ENCODE peak calls at places on chromosomes 5 and 9, in four cellular contexts. D, F, X and O are unnamed samples.

GRCh38 chr5:156934450-156935211 is 28.4 kb downstream of the TIMD4 start:
- DNase-seq in D (no peak), F (peak), X (no peak), O (peak)

GRCh38 chr5:157309796-157310195 is 43.9 kb downstream of the CYFIP2 start:
- DNase-seq in D (no peak), F (no peak), X (no peak), O (no peak)

GRCh38 chr5:92371171-92371888 is 988.2 kb upstream of the ARRDC3 start:
- DNase-seq in D (no peak), F (no peak), X (no peak), O (no peak)

GRCh38 chr9:111633389-111633736 is 2.2 kb downstream of the DNAJC25 start:
- DNase-seq in D (no peak), F (no peak), X (no peak), O (no peak)

GRCh38 chr9:81634915-81635516 is 54.3 kb downstream of the TLE1 start:
- DNase-seq in D (no peak), F (peak), X (no peak), O (peak)

GRCh38 chr9:36665387-36665786 is 92.7 kb downstream of the MELK start:
- DNase-seq in D (no peak), F (no peak), X (no peak), O (no peak)

GRCh38 chr5:150203832-150204587 is 14.1 kb downstream of the SLC6A7 start:
- DNase-seq in D (no peak), F (no peak), X (no peak), O (no peak)

GRCh38 chr9:109383947-109384346 is 63.1 kb upstream of the EPB41L4B start:
- DNase-seq in D (no peak), F (no peak), X (no peak), O (no peak)

GRCh38 chr5:24750356-24750755 is 105.6 kb upstream of the CDH10 start:
- DNase-seq in D (no peak), F (no peak), X (no peak), O (no peak)

GRCh38 chr9:78306222-78307076 is 9.5 kb downstream of the PSAT1 start:
- DNase-seq in D (no peak), F (no peak), X (no peak), O (no peak)

GRCh38 chr5:173691931-173692330 is 75.5 kb upstream of the BOD1 start:
- DNase-seq in D (no peak), F (no peak), X (peak), O (peak)

GRCh38 chr5:14870347-14871083 is 1.1 kb downstream of the ANKH start:
- DNase-seq in D (no peak), F (no peak), X (no peak), O (no peak)

GRCh38 chr5:149372041-149372805 is 6.9 kb downstream of the IL17B start:
- DNase-seq in D (no peak), F (no peak), X (no peak), O (no peak)

GRCh38 chr5:128632264-128632663 is 94.2 kb upstream of the FBN2 start:
- DNase-seq in D (no peak), F (no peak), X (no peak), O (peak)

GRCh38 chr5:10507575-10508024 is 56.3 kb upstream of the ANKRD33B start:
- DNase-seq in D (no peak), F (no peak), X (peak), O (peak)

GRCh38 chr5:113292535-113292934 is 142.3 kb downstream of the TSSK1B start:
- DNase-seq in D (no peak), F (no peak), X (no peak), O (no peak)

GRCh38 chr9:137030931-137031527 is 859 bp downstream of the FUT7 start:
- DNase-seq in D (no peak), F (no peak), X (no peak), O (no peak)

GRCh38 chr9:136576269-136576626 is 30.4 kb upstream of the NOTCH1 start:
- DNase-seq in D (no peak), F (no peak), X (no peak), O (peak)

GRCh38 chr9:35110327-35110758 is 5.3 kb downstream of the ATOSB start:
- DNase-seq in D (no peak), F (no peak), X (no peak), O (peak)

DNA sequence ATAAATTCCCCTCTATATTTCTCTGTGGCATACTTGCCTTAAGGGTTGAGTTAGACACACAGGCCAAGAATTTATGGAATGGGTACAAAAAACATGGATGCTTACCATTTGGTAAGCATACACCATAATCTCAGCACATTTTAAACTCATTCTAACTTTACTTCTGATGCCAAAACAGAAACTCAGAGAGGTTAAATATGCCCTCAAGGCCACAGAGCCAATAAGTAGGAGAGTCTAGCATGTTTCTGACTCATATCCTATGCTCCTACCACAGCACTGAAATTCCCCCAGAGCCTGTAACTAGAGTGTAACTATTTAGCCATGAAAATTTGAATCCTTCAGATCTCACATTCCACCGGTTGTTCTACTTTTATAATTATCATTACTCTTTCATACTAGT is 559.7 kb downstream of the ACTL7B start:
- DNase-seq in D (no peak), F (no peak), X (no peak), O (no peak)
- TF ChIP-seq RNF2 in D (no peak), F (no peak), X (no peak), O (no peak)

GRCh38 chr5:137101544-137101943 is 397.6 kb downstream of the SPOCK1 start:
- DNase-seq in D (no peak), F (no peak), X (no peak), O (no peak)
- TF ChIP-seq RFX5 in D (no peak), F (no peak), X (no peak), O (no peak)

GRCh38 chr9:122797316-122798033 is 2.4 kb upstream of the OR1K1 start:
- DNase-seq in D (no peak), F (no peak), X (no peak), O (no peak)
- TF ChIP-seq RNF2 in D (no peak), F (no peak), X (no peak), O (no peak)

DNA sequence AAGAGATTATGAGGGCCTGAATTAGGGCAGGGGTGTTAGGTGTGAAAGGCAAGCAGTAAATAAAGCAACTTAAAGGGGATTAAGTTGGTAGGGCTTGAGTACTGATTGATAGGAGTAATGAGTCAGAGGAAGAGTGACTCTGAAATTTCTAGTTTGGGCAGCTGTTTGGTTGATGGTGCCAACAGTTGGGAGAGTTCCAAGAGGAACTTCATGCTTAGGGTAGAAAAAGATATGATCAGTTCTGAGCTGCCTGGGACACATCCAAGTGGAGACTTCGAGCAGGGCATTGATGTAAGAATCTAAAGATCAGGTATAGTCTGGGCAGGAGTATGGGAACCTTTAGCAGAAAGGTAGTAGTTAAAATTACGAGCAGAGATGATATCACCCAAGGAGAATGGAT is 10.2 kb downstream of the MAMDC2 start:
- DNase-seq in D (no peak), F (no peak), X (no peak), O (no peak)
- TF ChIP-seq RFX5 in D (no peak), F (no peak), X (no peak), O (no peak)